ENCODE peak calls at places on chromosomes 12 and 14, in seven cellular contexts. V is CD8-positive, alpha-beta memory T cell; H is adrenal gland; B is psoas muscle; E is tibial artery; F is aorta; M is cardiac muscle cell. J is an unnamed sample.

GRCh38 chr12:124737040-124737419 is 126.6 kb downstream of the SCARB1 start:
- DNase-seq in H (peak; percentile 61), B (no peak), M (no peak), E (no peak), V (no peak), F (no peak), J (no peak)

GRCh38 chr14:101065246-101065645 is 161.7 kb upstream of the RTL1 start:
- DNase-seq in V (no peak), B (peak; percentile 38), F (peak; percentile 46), E (no peak), M (no peak), H (no peak), J (no peak)

GRCh38 chr12:99024191-99024590 is 379.1 kb downstream of the APAF1 start:
- DNase-seq in H (no peak), E (no peak), V (no peak), F (no peak), M (no peak), B (no peak), J (no peak)

GRCh38 chr12:23564454-23564853 is 385.0 kb downstream of the SOX5 start:
- DNase-seq in V (no peak), H (no peak), F (no peak), M (no peak), B (no peak), E (no peak), J (no peak)

GRCh38 chr12:14514946-14515345 is 52.7 kb downstream of the PLBD1 start:
- DNase-seq in M (no peak), E (no peak), V (no peak), B (no peak), F (no peak), H (no peak), J (peak; percentile 76)

GRCh38 chr12:93571360-93571853 is 1.1 kb upstream of the SOCS2 start:
- DNase-seq in H (peak; percentile 75), M (peak; percentile 77), V (peak; percentile 43), F (peak; percentile 92), B (peak; percentile 79), E (peak; percentile 45), J (no peak)

GRCh38 chr12:80325167-80325959 is 118.7 kb upstream of the PTPRQ start:
- DNase-seq in E (no peak), V (no peak), B (no peak), M (peak; percentile 27), H (no peak), F (no peak), J (no peak)

GRCh38 chr14:105092124-105092911 is 27.1 kb upstream of the GPR132 start:
- DNase-seq in B (no peak), F (peak; percentile 77), M (peak; percentile 21), H (no peak), E (no peak), V (no peak), J (no peak)

GRCh38 chr12:28114488-28114887 is 75.8 kb upstream of the CCDC91 start:
- DNase-seq in F (no peak), M (no peak), H (no peak), E (no peak), B (no peak), V (no peak), J (peak; percentile 40)

GRCh38 chr12:11621797-11622423 is 27.6 kb upstream of the ETV6 start:
- DNase-seq in B (no peak), V (no peak), F (no peak), E (no peak), H (peak; percentile 16), M (no peak), J (no peak)

GRCh38 chr12:30830751-30831150 is 76.0 kb upstream of the CAPRIN2 start:
- DNase-seq in F (no peak), V (no peak), E (no peak), M (no peak), B (no peak), H (no peak), J (no peak)

GRCh38 chr14:70642313-70643235 is 858 bp downstream of the TTC9 start:
- DNase-seq in H (no peak), V (no peak), E (no peak), B (no peak), F (peak; percentile 77), M (no peak), J (no peak)

GRCh38 chr14:104297721-104298401 is 159.5 kb downstream of the KIF26A start:
- DNase-seq in H (no peak), B (peak; percentile 26), V (no peak), E (no peak), M (no peak), F (peak; percentile 62), J (no peak)

GRCh38 chr14:29462271-29462670 is 465.4 kb downstream of the PRKD1 start:
- DNase-seq in E (no peak), V (no peak), F (no peak), B (no peak), M (no peak), H (no peak), J (no peak)

GRCh38 chr14:24411468-24412454 is 13.0 kb downstream of the NYNRIN start:
- DNase-seq in M (peak; percentile 50), H (peak; percentile 66), V (no peak), E (no peak), B (no peak), F (no peak), J (no peak)

GRCh38 chr14:29150659-29151058 is 384.1 kb downstream of the FOXG1 start:
- DNase-seq in B (no peak), V (no peak), E (no peak), H (no peak), F (no peak), M (no peak), J (no peak)

GRCh38 chr14:104559043-104559768 is 20.4 kb upstream of the C14orf180 start:
- DNase-seq in H (no peak), V (no peak), F (peak; percentile 59), E (no peak), M (no peak), B (peak; percentile 43), J (no peak)

GRCh38 chr12:3559601-3560294 is 68.7 kb downstream of the PRMT8 start:
- DNase-seq in H (no peak), V (no peak), F (no peak), B (no peak), M (no peak), E (no peak), J (no peak)

GRCh38 chr12:25957898-25958253 is 606 bp upstream of the RASSF8 start:
- DNase-seq in H (peak; percentile 71), M (no peak), V (no peak), E (peak; percentile 29), B (no peak), F (no peak), J (no peak)

DNA sequence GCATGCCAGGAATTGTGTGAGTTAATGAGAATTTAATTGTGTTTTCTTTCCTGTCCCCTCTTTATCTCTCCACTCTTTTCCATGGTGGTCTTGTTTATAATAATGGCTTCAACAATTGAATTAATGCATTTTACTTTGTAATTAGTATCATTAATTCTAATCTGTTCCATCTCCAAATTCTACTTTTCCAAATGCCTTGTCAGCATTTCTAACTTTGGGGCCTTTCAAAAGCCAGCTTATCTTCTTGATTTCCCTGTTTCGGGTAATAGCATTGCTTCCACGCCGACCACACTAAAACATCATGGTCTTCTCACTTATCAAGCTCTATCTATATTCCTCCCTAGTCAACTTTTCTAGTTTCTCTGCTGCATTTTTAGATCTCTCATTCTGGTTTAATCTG is 54.2 kb upstream of the RMST start:
- DNase-seq in M (no peak), F (no peak), V (no peak), E (no peak), B (no peak), H (no peak), J (no peak)
- H3K27ac ChIP-seq in M (no peak overlapping the region), F (no peak overlapping the region), V (no peak overlapping the region), E (no peak overlapping the region), B (no peak overlapping the region), H (no peak overlapping the region), J (no peak overlapping the region)

DNA sequence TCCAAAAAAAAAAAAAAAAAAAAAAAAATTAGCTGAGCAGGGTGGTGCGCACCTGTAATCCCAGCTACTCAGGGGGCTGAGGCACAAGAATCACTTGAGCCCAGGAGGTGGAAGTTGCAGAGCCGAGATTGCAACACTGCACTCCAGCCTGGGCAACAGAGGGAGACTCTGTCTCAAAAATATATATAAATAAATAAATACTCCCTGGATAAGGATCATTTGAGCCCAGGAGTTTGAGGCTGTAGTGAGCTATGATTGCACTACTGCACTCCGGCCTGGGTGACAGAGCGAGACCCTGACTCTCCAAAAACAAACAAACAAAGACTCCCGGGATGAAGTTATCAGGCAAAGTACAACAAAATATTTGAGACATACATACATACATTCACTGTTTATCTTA is 3.3 kb upstream of the NAA25 start:
- DNase-seq in B (no peak), M (no peak), V (no peak), F (no peak), H (no peak), E (no peak), J (no peak)
- H3K27ac ChIP-seq in B (no peak overlapping the region), M (no peak overlapping the region), V (no peak overlapping the region), F (no peak overlapping the region), H (no peak overlapping the region), E (no peak overlapping the region), J (peak overlapping the region; percentile 86)

GRCh38 chr14:61365667-61366194 is 44.4 kb downstream of the PRKCH start:
- DNase-seq in M (no peak), E (no peak), F (no peak), B (no peak), H (no peak), V (no peak), J (no peak)
- H3K27ac ChIP-seq in M (no peak overlapping the region), E (no peak overlapping the region), F (no peak overlapping the region), B (no peak overlapping the region), H (no peak overlapping the region), V (no peak overlapping the region), J (no peak overlapping the region)

GRCh38 chr12:104693493-104693892 is 236.7 kb downstream of the CHST11 start:
- DNase-seq in E (no peak), V (no peak), M (no peak), H (no peak), B (no peak), F (peak; percentile 16), J (no peak)

GRCh38 chr12:104694711-104695110 is 238.0 kb downstream of the CHST11 start:
- DNase-seq in H (no peak), E (peak; percentile 67), V (no peak), M (peak; percentile 27), F (peak; percentile 73), B (peak; percentile 78), J (no peak)

GRCh38 chr12:104697186-104697585 is 240.4 kb downstream of the CHST11 start:
- DNase-seq in M (no peak), H (no peak), B (no peak), F (peak; percentile 8), V (no peak), E (no peak), J (no peak)

GRCh38 chr12:104694161-104694560 is 237.4 kb downstream of the CHST11 start:
- DNase-seq in V (no peak), M (no peak), F (peak; percentile 38), E (no peak), H (no peak), B (no peak), J (no peak)

DNA sequence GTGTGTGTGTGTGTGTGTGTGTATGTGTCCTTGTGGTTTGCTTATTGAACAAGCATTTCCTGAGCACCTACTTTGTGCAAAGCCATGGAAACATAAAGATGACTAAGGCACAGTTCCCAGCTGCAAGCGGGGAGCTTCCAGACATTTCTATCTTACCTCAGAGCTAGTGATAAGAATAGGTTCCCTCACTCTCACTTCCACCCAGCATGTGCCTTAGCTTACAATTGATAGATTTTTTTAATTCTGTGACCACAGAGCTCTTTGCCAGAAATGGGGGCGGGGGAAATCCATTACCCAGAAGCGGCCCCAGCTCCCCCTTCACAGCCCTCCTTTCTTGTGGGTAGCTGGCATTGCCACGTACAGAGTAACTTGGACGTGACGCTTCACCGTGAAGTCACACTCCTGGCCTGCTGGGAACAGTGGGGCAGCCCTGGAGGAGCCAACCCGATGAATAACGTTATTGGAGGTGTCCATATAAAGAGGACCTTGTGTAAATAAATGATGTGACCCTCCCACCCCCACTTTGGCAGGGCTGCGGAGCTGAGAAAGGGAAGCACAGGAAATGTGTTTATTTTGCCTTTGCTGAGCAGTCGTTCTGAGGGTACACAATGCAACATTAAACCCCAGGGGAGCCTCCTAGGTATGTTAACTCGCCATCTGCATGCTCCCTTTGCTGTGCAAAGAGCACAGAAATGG is 238.9 kb downstream of the CHST11 start:
- DNase-seq in H (no peak), B (no peak), V (peak; percentile 62), M (no peak), F (peak; percentile 86), E (peak; percentile 43), J (no peak)
- H3K27ac ChIP-seq in H (no peak overlapping the region), B (no peak overlapping the region), V (no peak overlapping the region), M (no peak overlapping the region), F (no peak overlapping the region), E (no peak overlapping the region), J (no peak overlapping the region)